ENCODE peak calls at places on chromosome 9, in six cellular contexts. U is transverse colon, F is IMR-90, D is right atrium auricular region, R is stomach, K is cardiac muscle cell. Z is an unnamed sample. For H3K4me1, the result is how much of the 10 kb centered on the place peaks cover.

GRCh38 chr9:101050650-101051049 is 22.1 kb downstream of the PLPPR1 start:
- DNase-seq in R (no peak), F (no peak), D (no peak), U (no peak), K (no peak), Z (no peak)

GRCh38 chr9:95379630-95380029 is 62.1 kb upstream of the FANCC start:
- DNase-seq in D (no peak), K (no peak), U (no peak), R (no peak), F (no peak), Z (no peak)

GRCh38 chr9:124345751-124346281 is 69.4 kb downstream of the PSMB7 start:
- DNase-seq in F (no peak), U (no peak), R (no peak), K (no peak), D (no peak), Z (no peak)

GRCh38 chr9:19498015-19498414 is 89.2 kb downstream of the ACER2 start:
- DNase-seq in U (no peak), D (no peak), R (no peak), K (no peak), F (peak), Z (no peak)

GRCh38 chr9:71459082-71459481 is 309.2 kb downstream of the CEMIP2 start:
- DNase-seq in U (no peak), D (no peak), K (no peak), F (no peak), R (no peak), Z (no peak)

GRCh38 chr9:22446589-22446949 is at the start of gene DMRTA1:
- DNase-seq in U (peak), K (peak), F (peak), R (peak), D (peak), Z (peak)

GRCh38 chr9:133534346-133535284 is at the start of gene ADAMTSL2:
- DNase-seq in K (peak), R (peak), D (peak), U (peak), F (peak), Z (peak)

GRCh38 chr9:79578891-79579290 is 7.1 kb downstream of the TLE4 start:
- DNase-seq in R (no peak), U (no peak), D (no peak), F (no peak), K (no peak), Z (no peak)

GRCh38 chr9:100099722-100100042 is 639 bp downstream of the INVS start:
- DNase-seq in U (no peak), D (no peak), F (no peak), R (no peak), K (peak), Z (peak)

GRCh38 chr9:95609426-95609825 is 92.7 kb upstream of the PTCH1 start:
- DNase-seq in K (no peak), R (no peak), D (no peak), F (no peak), U (no peak), Z (no peak)

GRCh38 chr9:96344458-96345180 is 38.9 kb downstream of the SLC35D2 start:
- DNase-seq in D (peak), K (peak), R (no peak), F (peak), U (peak), Z (peak)

DNA sequence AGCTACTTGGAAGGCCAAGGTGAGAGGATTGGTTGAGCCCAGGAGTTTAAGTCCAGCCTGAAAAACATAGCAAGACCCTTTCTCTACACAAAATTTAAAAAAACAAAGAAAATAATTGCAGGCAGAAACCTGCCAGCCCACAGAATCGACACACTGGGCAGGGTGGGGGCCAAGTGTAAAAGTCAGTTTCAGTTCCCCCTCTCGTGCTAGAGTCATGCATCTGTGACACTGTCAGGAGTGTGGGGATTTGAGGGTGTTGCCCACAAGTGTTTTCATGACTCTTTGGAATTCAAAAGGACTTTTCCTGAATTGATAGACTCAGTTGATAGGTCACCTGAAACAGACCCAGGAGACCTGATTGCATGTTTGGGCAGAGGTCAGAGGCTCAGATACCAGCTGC is 47.6 kb downstream of the PRRC2B start:
- DNase-seq in K (no peak), R (no peak), F (no peak), D (no peak), U (no peak), Z (no peak)
- H3K4me1 ChIP-seq in K (under half), R (under half), F (under half), D (under half), U (under half), Z (under half)

GRCh38 chr9:27560457-27560856 is 12.8 kb downstream of the C9orf72 start:
- DNase-seq in R (no peak), K (no peak), F (no peak), U (no peak), D (no peak), Z (no peak)
- H3K4me1 ChIP-seq in R (under half), K (under half), F (under half), U (under half), D (under half), Z (under half)

GRCh38 chr9:136108648-136109266 is 9.9 kb downstream of the TMEM250 start:
- DNase-seq in D (no peak), F (no peak), U (no peak), K (no peak), R (no peak), Z (no peak)
- H3K4me1 ChIP-seq in D (under half), F (under half), U (half or more), K (under half), R (half or more), Z (under half)

GRCh38 chr9:35650341-35651158 is at the start of gene SIT1:
- DNase-seq in K (no peak), D (no peak), R (no peak), F (no peak), U (no peak), Z (no peak)
- H3K4me1 ChIP-seq in K (under half), D (under half), R (half or more), F (under half), U (under half), Z (under half)

GRCh38 chr9:137278913-137279711 is 1.6 kb downstream of the TOR4A start:
- DNase-seq in F (no peak), U (no peak), R (no peak), K (no peak), D (no peak), Z (no peak)
- H3K4me1 ChIP-seq in F (under half), U (under half), R (half or more), K (under half), D (under half), Z (under half)

DNA sequence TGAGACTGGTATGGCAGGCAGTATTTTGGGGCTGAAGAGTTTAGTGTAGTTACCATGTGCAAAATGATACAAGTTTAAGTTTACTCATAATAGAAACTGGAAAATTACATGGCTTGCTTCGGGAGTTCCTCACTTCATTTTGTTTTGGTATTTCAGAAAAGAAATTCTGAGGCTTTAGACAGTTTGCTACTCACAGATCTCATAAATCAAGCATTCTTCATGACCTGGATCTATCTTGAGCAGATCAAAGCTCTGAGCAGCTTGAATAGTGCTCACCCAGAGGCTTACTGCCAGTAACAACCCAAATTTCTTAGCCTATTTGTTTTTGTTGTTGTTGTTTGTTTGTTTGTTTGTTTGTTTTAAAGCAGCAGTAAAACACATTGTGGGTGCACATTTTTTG is 56.3 kb downstream of the KIAA1958 start:
- DNase-seq in U (no peak), D (no peak), K (no peak), R (no peak), F (no peak), Z (no peak)
- H3K4me1 ChIP-seq in U (under half), D (under half), K (under half), R (under half), F (under half), Z (under half)

Z was measured in lung.